ENCODE peak calls at places on chromosomes 1 and 21, in ten cellular contexts. One of them, this sample, is unnamed.
A peak's percentile ranks its signal among the peaks of the same experiment; 100 is the strongest.

GRCh38 chr1:213678753-213679152 is 309.0 kb upstream of the PROX1 start:
- DNase-seq in coronary artery: no peak
- DNase-seq in epithelial cell of prostate: no peak
- DNase-seq in brain microvascular endothelial cell: no peak
- DNase-seq in astrocyte: no peak
- DNase-seq in left ventricle myocardium inferior: no peak
- DNase-seq in substantia nigra: no peak
- DNase-seq in prostate gland: no peak
- DNase-seq in CD4-positive, alpha-beta memory T cell: no peak
- DNase-seq in trophoblast cell: no peak
- DNase-seq in this sample: no peak

GRCh38 chr1:32972814-32973428 is 8.3 kb upstream of the RNF19B start:
- DNase-seq in epithelial cell of prostate: no peak
- DNase-seq in astrocyte: peak; percentile 52
- DNase-seq in CD4-positive, alpha-beta memory T cell: no peak
- DNase-seq in brain microvascular endothelial cell: no peak
- DNase-seq in coronary artery: no peak
- DNase-seq in trophoblast cell: peak; percentile 56
- DNase-seq in prostate gland: peak; percentile 76
- DNase-seq in substantia nigra: peak; percentile 57
- DNase-seq in left ventricle myocardium inferior: peak; percentile 45
- DNase-seq in this sample: no peak

GRCh38 chr1:61284226-61284854 is 202.0 kb downstream of the NFIA start:
- DNase-seq in prostate gland: no peak
- DNase-seq in astrocyte: no peak
- DNase-seq in epithelial cell of prostate: no peak
- DNase-seq in coronary artery: no peak
- DNase-seq in brain microvascular endothelial cell: no peak
- DNase-seq in left ventricle myocardium inferior: no peak
- DNase-seq in trophoblast cell: no peak
- DNase-seq in CD4-positive, alpha-beta memory T cell: no peak
- DNase-seq in substantia nigra: no peak
- DNase-seq in this sample: no peak

GRCh38 chr1:151946366-151946764 is 37.1 kb upstream of the THEM4 start:
- DNase-seq in coronary artery: no peak
- DNase-seq in trophoblast cell: peak; percentile 66
- DNase-seq in left ventricle myocardium inferior: no peak
- DNase-seq in CD4-positive, alpha-beta memory T cell: peak; percentile 36
- DNase-seq in brain microvascular endothelial cell: no peak
- DNase-seq in substantia nigra: no peak
- DNase-seq in astrocyte: peak; percentile 34
- DNase-seq in prostate gland: no peak
- DNase-seq in epithelial cell of prostate: peak; percentile 95
- DNase-seq in this sample: no peak

GRCh38 chr1:221724931-221725605 is 16.8 kb downstream of the DUSP10 start:
- DNase-seq in CD4-positive, alpha-beta memory T cell: no peak
- DNase-seq in epithelial cell of prostate: no peak
- DNase-seq in coronary artery: no peak
- DNase-seq in trophoblast cell: no peak
- DNase-seq in prostate gland: no peak
- DNase-seq in brain microvascular endothelial cell: peak; percentile 45
- DNase-seq in left ventricle myocardium inferior: peak; percentile 44
- DNase-seq in astrocyte: peak; percentile 85
- DNase-seq in substantia nigra: no peak
- DNase-seq in this sample: no peak

GRCh38 chr1:179083533-179083932 is 1.7 kb downstream of the TOR3A start:
- DNase-seq in epithelial cell of prostate: no peak
- DNase-seq in CD4-positive, alpha-beta memory T cell: no peak
- DNase-seq in coronary artery: no peak
- DNase-seq in substantia nigra: no peak
- DNase-seq in trophoblast cell: no peak
- DNase-seq in left ventricle myocardium inferior: no peak
- DNase-seq in prostate gland: no peak
- DNase-seq in brain microvascular endothelial cell: no peak
- DNase-seq in astrocyte: no peak
- DNase-seq in this sample: no peak

GRCh38 chr1:202105571-202106339 is 17.0 kb upstream of the GPR37L1 start:
- DNase-seq in substantia nigra: no peak
- DNase-seq in trophoblast cell: peak; percentile 87
- DNase-seq in CD4-positive, alpha-beta memory T cell: no peak
- DNase-seq in left ventricle myocardium inferior: no peak
- DNase-seq in brain microvascular endothelial cell: peak; percentile 64
- DNase-seq in coronary artery: no peak
- DNase-seq in epithelial cell of prostate: no peak
- DNase-seq in prostate gland: no peak
- DNase-seq in astrocyte: peak; percentile 76
- DNase-seq in this sample: no peak

GRCh38 chr1:38015978-38016640 is 3.6 kb downstream of the UTP11 start:
- DNase-seq in substantia nigra: no peak
- DNase-seq in astrocyte: no peak
- DNase-seq in left ventricle myocardium inferior: no peak
- DNase-seq in epithelial cell of prostate: no peak
- DNase-seq in brain microvascular endothelial cell: no peak
- DNase-seq in prostate gland: no peak
- DNase-seq in coronary artery: no peak
- DNase-seq in CD4-positive, alpha-beta memory T cell: no peak
- DNase-seq in trophoblast cell: no peak
- DNase-seq in this sample: no peak

GRCh38 chr1:59545830-59546229 is 248.9 kb downstream of the FGGY start:
- DNase-seq in prostate gland: no peak
- DNase-seq in astrocyte: no peak
- DNase-seq in CD4-positive, alpha-beta memory T cell: no peak
- DNase-seq in epithelial cell of prostate: no peak
- DNase-seq in brain microvascular endothelial cell: no peak
- DNase-seq in substantia nigra: no peak
- DNase-seq in trophoblast cell: no peak
- DNase-seq in coronary artery: no peak
- DNase-seq in left ventricle myocardium inferior: no peak
- DNase-seq in this sample: no peak

GRCh38 chr1:35563166-35563565 is 5.6 kb downstream of the NCDN start:
- DNase-seq in CD4-positive, alpha-beta memory T cell: no peak
- DNase-seq in epithelial cell of prostate: no peak
- DNase-seq in brain microvascular endothelial cell: no peak
- DNase-seq in substantia nigra: no peak
- DNase-seq in astrocyte: no peak
- DNase-seq in left ventricle myocardium inferior: no peak
- DNase-seq in coronary artery: no peak
- DNase-seq in trophoblast cell: no peak
- DNase-seq in prostate gland: no peak
- DNase-seq in this sample: no peak

GRCh38 chr1:89261926-89262540 is 10.6 kb downstream of the GBP5 start:
- DNase-seq in left ventricle myocardium inferior: peak; percentile 26
- DNase-seq in prostate gland: no peak
- DNase-seq in substantia nigra: no peak
- DNase-seq in CD4-positive, alpha-beta memory T cell: no peak
- DNase-seq in coronary artery: no peak
- DNase-seq in trophoblast cell: no peak
- DNase-seq in brain microvascular endothelial cell: no peak
- DNase-seq in astrocyte: peak; percentile 9
- DNase-seq in epithelial cell of prostate: no peak
- DNase-seq in this sample: no peak

GRCh38 chr1:54811739-54812655 is 10.9 kb upstream of the TTC22 start:
- DNase-seq in coronary artery: peak; percentile 68
- DNase-seq in CD4-positive, alpha-beta memory T cell: no peak
- DNase-seq in brain microvascular endothelial cell: no peak
- DNase-seq in epithelial cell of prostate: no peak
- DNase-seq in substantia nigra: no peak
- DNase-seq in left ventricle myocardium inferior: no peak
- DNase-seq in prostate gland: no peak
- DNase-seq in trophoblast cell: no peak
- DNase-seq in astrocyte: no peak
- DNase-seq in this sample: no peak

GRCh38 chr1:117436528-117436927 is 69.3 kb downstream of the MAN1A2 start:
- DNase-seq in prostate gland: no peak
- DNase-seq in astrocyte: peak; percentile 6
- DNase-seq in coronary artery: no peak
- DNase-seq in CD4-positive, alpha-beta memory T cell: no peak
- DNase-seq in trophoblast cell: no peak
- DNase-seq in epithelial cell of prostate: no peak
- DNase-seq in substantia nigra: peak; percentile 10
- DNase-seq in left ventricle myocardium inferior: no peak
- DNase-seq in brain microvascular endothelial cell: no peak
- DNase-seq in this sample: no peak

GRCh38 chr1:114025609-114026401 is 46.5 kb downstream of the OLFML3 start:
- DNase-seq in left ventricle myocardium inferior: no peak
- DNase-seq in substantia nigra: no peak
- DNase-seq in prostate gland: no peak
- DNase-seq in coronary artery: no peak
- DNase-seq in CD4-positive, alpha-beta memory T cell: no peak
- DNase-seq in astrocyte: peak; percentile 48
- DNase-seq in trophoblast cell: no peak
- DNase-seq in epithelial cell of prostate: no peak
- DNase-seq in brain microvascular endothelial cell: peak; percentile 84
- DNase-seq in this sample: no peak

GRCh38 chr1:114026797-114027196 is 47.5 kb downstream of the OLFML3 start:
- DNase-seq in left ventricle myocardium inferior: no peak
- DNase-seq in epithelial cell of prostate: no peak
- DNase-seq in substantia nigra: no peak
- DNase-seq in CD4-positive, alpha-beta memory T cell: no peak
- DNase-seq in trophoblast cell: no peak
- DNase-seq in brain microvascular endothelial cell: peak; percentile 37
- DNase-seq in coronary artery: no peak
- DNase-seq in prostate gland: no peak
- DNase-seq in astrocyte: no peak
- DNase-seq in this sample: no peak

GRCh38 chr1:114024049-114024448 is 44.8 kb downstream of the OLFML3 start:
- DNase-seq in epithelial cell of prostate: no peak
- DNase-seq in CD4-positive, alpha-beta memory T cell: no peak
- DNase-seq in trophoblast cell: no peak
- DNase-seq in coronary artery: no peak
- DNase-seq in prostate gland: no peak
- DNase-seq in substantia nigra: no peak
- DNase-seq in astrocyte: no peak
- DNase-seq in brain microvascular endothelial cell: peak; percentile 43
- DNase-seq in left ventricle myocardium inferior: no peak
- DNase-seq in this sample: no peak

GRCh38 chr1:114021665-114022099 is 42.4 kb downstream of the OLFML3 start:
- DNase-seq in substantia nigra: no peak
- DNase-seq in coronary artery: no peak
- DNase-seq in trophoblast cell: no peak
- DNase-seq in prostate gland: no peak
- DNase-seq in epithelial cell of prostate: no peak
- DNase-seq in left ventricle myocardium inferior: no peak
- DNase-seq in astrocyte: no peak
- DNase-seq in CD4-positive, alpha-beta memory T cell: no peak
- DNase-seq in brain microvascular endothelial cell: no peak
- DNase-seq in this sample: no peak

GRCh38 chr1:114023377-114023776 is 44.1 kb downstream of the OLFML3 start:
- DNase-seq in coronary artery: no peak
- DNase-seq in substantia nigra: no peak
- DNase-seq in trophoblast cell: no peak
- DNase-seq in CD4-positive, alpha-beta memory T cell: no peak
- DNase-seq in astrocyte: no peak
- DNase-seq in prostate gland: no peak
- DNase-seq in left ventricle myocardium inferior: no peak
- DNase-seq in brain microvascular endothelial cell: no peak
- DNase-seq in epithelial cell of prostate: no peak
- DNase-seq in this sample: no peak
- H3K27ac ChIP-seq in coronary artery: no peak overlapping the region
- H3K27ac ChIP-seq in substantia nigra: no peak overlapping the region
- H3K27ac ChIP-seq in trophoblast cell: no peak overlapping the region
- H3K27ac ChIP-seq in CD4-positive, alpha-beta memory T cell: no peak overlapping the region
- H3K27ac ChIP-seq in astrocyte: no peak overlapping the region
- H3K27ac ChIP-seq in prostate gland: no peak overlapping the region
- H3K27ac ChIP-seq in left ventricle myocardium inferior: no peak overlapping the region
- H3K27ac ChIP-seq in brain microvascular endothelial cell: no peak overlapping the region
- H3K27ac ChIP-seq in epithelial cell of prostate: no peak overlapping the region
- H3K27ac ChIP-seq in this sample: no peak overlapping the region

GRCh38 chr21:32813265-32813903 is 41.8 kb upstream of the PAXBP1 start:
- DNase-seq in substantia nigra: no peak
- DNase-seq in astrocyte: no peak
- DNase-seq in brain microvascular endothelial cell: no peak
- DNase-seq in CD4-positive, alpha-beta memory T cell: no peak
- DNase-seq in epithelial cell of prostate: no peak
- DNase-seq in prostate gland: no peak
- DNase-seq in left ventricle myocardium inferior: no peak
- DNase-seq in coronary artery: no peak
- DNase-seq in trophoblast cell: no peak
- DNase-seq in this sample: no peak
- H3K27ac ChIP-seq in substantia nigra: no peak overlapping the region
- H3K27ac ChIP-seq in astrocyte: no peak overlapping the region
- H3K27ac ChIP-seq in brain microvascular endothelial cell: no peak overlapping the region
- H3K27ac ChIP-seq in CD4-positive, alpha-beta memory T cell: no peak overlapping the region
- H3K27ac ChIP-seq in epithelial cell of prostate: no peak overlapping the region
- H3K27ac ChIP-seq in prostate gland: no peak overlapping the region
- H3K27ac ChIP-seq in left ventricle myocardium inferior: no peak overlapping the region
- H3K27ac ChIP-seq in coronary artery: no peak overlapping the region
- H3K27ac ChIP-seq in trophoblast cell: no peak overlapping the region
- H3K27ac ChIP-seq in this sample: no peak overlapping the region

DNA sequence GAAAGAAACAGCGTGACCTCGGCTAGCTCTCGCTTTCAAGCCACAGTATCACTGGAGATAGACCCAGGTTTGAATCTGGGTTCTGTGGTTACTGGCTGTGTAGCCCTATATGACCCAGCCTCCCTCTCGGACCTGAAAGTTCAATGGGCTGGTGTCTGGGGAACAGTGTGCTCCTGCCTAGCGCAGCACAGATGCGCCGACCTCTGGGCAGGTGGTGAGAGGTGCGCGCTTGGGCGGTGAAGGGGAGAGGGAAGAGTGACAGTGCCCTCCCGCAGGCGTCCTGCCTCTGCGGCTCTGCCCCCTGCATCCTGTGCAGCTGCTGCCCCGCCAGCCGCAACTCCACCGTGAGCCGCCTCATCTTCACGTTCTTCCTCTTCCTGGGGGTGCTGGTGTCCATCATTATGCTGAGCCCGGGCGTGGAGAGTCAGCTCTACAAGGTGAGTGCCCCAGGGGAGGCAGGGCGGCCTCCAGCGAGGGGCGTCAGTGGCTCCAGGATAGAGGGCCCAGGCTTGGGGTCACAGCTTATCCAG is 10.5 kb downstream of the SERINC2 start:
- DNase-seq in epithelial cell of prostate: no peak
- DNase-seq in coronary artery: no peak
- DNase-seq in left ventricle myocardium inferior: no peak
- DNase-seq in prostate gland: no peak
- DNase-seq in trophoblast cell: no peak
- DNase-seq in brain microvascular endothelial cell: no peak
- DNase-seq in astrocyte: no peak
- DNase-seq in CD4-positive, alpha-beta memory T cell: no peak
- DNase-seq in substantia nigra: no peak
- DNase-seq in this sample: no peak
- H3K27ac ChIP-seq in epithelial cell of prostate: peak overlapping the region; percentile 99
- H3K27ac ChIP-seq in coronary artery: no peak overlapping the region
- H3K27ac ChIP-seq in left ventricle myocardium inferior: no peak overlapping the region
- H3K27ac ChIP-seq in prostate gland: no peak overlapping the region
- H3K27ac ChIP-seq in trophoblast cell: no peak overlapping the region
- H3K27ac ChIP-seq in brain microvascular endothelial cell: no peak overlapping the region
- H3K27ac ChIP-seq in astrocyte: no peak overlapping the region
- H3K27ac ChIP-seq in CD4-positive, alpha-beta memory T cell: no peak overlapping the region
- H3K27ac ChIP-seq in substantia nigra: no peak overlapping the region
- H3K27ac ChIP-seq in this sample: no peak overlapping the region

DNA sequence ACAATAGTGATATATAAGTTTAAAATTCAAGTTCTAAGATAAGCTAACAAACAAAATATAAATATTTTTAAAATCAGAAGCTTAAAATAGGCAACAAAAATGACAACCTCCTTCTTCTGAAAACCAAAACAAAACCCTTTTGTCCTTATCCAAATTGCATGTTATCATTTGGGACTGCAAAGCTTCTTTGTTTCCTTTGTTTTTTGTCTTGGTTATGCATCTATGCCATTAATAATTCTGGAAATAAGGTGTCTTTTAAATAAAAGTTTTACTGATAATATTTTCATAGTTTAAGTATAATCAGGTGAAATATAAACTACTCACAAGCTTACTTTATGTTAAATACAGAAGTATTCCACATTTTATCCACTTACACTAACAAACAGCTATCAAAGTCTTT is 20.5 kb downstream of the ADSS2 start:
- DNase-seq in prostate gland: no peak
- DNase-seq in astrocyte: no peak
- DNase-seq in substantia nigra: no peak
- DNase-seq in left ventricle myocardium inferior: no peak
- DNase-seq in coronary artery: no peak
- DNase-seq in CD4-positive, alpha-beta memory T cell: no peak
- DNase-seq in trophoblast cell: no peak
- DNase-seq in epithelial cell of prostate: no peak
- DNase-seq in brain microvascular endothelial cell: no peak
- DNase-seq in this sample: no peak
- H3K27ac ChIP-seq in prostate gland: no peak overlapping the region
- H3K27ac ChIP-seq in astrocyte: no peak overlapping the region
- H3K27ac ChIP-seq in substantia nigra: peak overlapping the region; percentile 82
- H3K27ac ChIP-seq in left ventricle myocardium inferior: no peak overlapping the region
- H3K27ac ChIP-seq in coronary artery: no peak overlapping the region
- H3K27ac ChIP-seq in CD4-positive, alpha-beta memory T cell: no peak overlapping the region
- H3K27ac ChIP-seq in trophoblast cell: no peak overlapping the region
- H3K27ac ChIP-seq in epithelial cell of prostate: no peak overlapping the region
- H3K27ac ChIP-seq in brain microvascular endothelial cell: no peak overlapping the region
- H3K27ac ChIP-seq in this sample: no peak overlapping the region

This sample was measured in thoracic aorta.